ENCODE peak calls at places on chromosome 5, in eight cellular contexts. One of them, this sample, is unnamed.

GRCh38 chr5:179292681-179293080 is 52.6 kb downstream of the ADAMTS2 start:
- DNase-seq in transverse colon: no peak
- DNase-seq in nucleus accumbens: no peak
- DNase-seq in ACHN: no peak
- DNase-seq in substantia nigra: no peak
- DNase-seq in posterior cingulate gyrus: no peak
- DNase-seq in cardiac muscle cell: no peak
- DNase-seq in AG20443: no peak
- DNase-seq in this sample: no peak

GRCh38 chr5:175718401-175719108 is 60.7 kb downstream of the HRH2 start:
- DNase-seq in transverse colon: peak
- DNase-seq in nucleus accumbens: peak
- DNase-seq in ACHN: peak
- DNase-seq in substantia nigra: no peak
- DNase-seq in posterior cingulate gyrus: peak
- DNase-seq in cardiac muscle cell: peak
- DNase-seq in AG20443: no peak
- DNase-seq in this sample: no peak

GRCh38 chr5:115136294-115136693 is 33.4 kb downstream of the TRIM36 start:
- DNase-seq in transverse colon: no peak
- DNase-seq in nucleus accumbens: no peak
- DNase-seq in ACHN: no peak
- DNase-seq in substantia nigra: no peak
- DNase-seq in posterior cingulate gyrus: no peak
- DNase-seq in cardiac muscle cell: no peak
- DNase-seq in AG20443: no peak
- DNase-seq in this sample: no peak

GRCh38 chr5:139651863-139652787 is 4.0 kb downstream of the CXXC5 start:
- DNase-seq in transverse colon: peak
- DNase-seq in nucleus accumbens: peak
- DNase-seq in ACHN: peak
- DNase-seq in substantia nigra: peak
- DNase-seq in posterior cingulate gyrus: peak
- DNase-seq in cardiac muscle cell: peak
- DNase-seq in AG20443: peak
- DNase-seq in this sample: peak

GRCh38 chr5:96476654-96477053 is 43.6 kb upstream of the PCSK1 start:
- DNase-seq in transverse colon: no peak
- DNase-seq in nucleus accumbens: no peak
- DNase-seq in ACHN: no peak
- DNase-seq in substantia nigra: no peak
- DNase-seq in posterior cingulate gyrus: no peak
- DNase-seq in cardiac muscle cell: peak
- DNase-seq in AG20443: peak
- DNase-seq in this sample: no peak

GRCh38 chr5:146520731-146521130 is 4.7 kb upstream of the GPR151 start:
- DNase-seq in transverse colon: no peak
- DNase-seq in nucleus accumbens: no peak
- DNase-seq in ACHN: no peak
- DNase-seq in substantia nigra: no peak
- DNase-seq in posterior cingulate gyrus: no peak
- DNase-seq in cardiac muscle cell: no peak
- DNase-seq in AG20443: no peak
- DNase-seq in this sample: no peak

GRCh38 chr5:147193123-147193522 is 41.7 kb upstream of the STK32A start:
- DNase-seq in transverse colon: no peak
- DNase-seq in nucleus accumbens: no peak
- DNase-seq in ACHN: no peak
- DNase-seq in substantia nigra: no peak
- DNase-seq in posterior cingulate gyrus: no peak
- DNase-seq in cardiac muscle cell: no peak
- DNase-seq in AG20443: no peak
- DNase-seq in this sample: no peak

GRCh38 chr5:172142709-172143215 is 45.3 kb downstream of the STK10 start:
- DNase-seq in transverse colon: no peak
- DNase-seq in nucleus accumbens: no peak
- DNase-seq in ACHN: no peak
- DNase-seq in substantia nigra: no peak
- DNase-seq in posterior cingulate gyrus: no peak
- DNase-seq in cardiac muscle cell: peak
- DNase-seq in AG20443: no peak
- DNase-seq in this sample: no peak

GRCh38 chr5:138230261-138230660 is 17.1 kb upstream of the CDC23 start:
- DNase-seq in transverse colon: no peak
- DNase-seq in nucleus accumbens: no peak
- DNase-seq in ACHN: no peak
- DNase-seq in substantia nigra: no peak
- DNase-seq in posterior cingulate gyrus: no peak
- DNase-seq in cardiac muscle cell: peak
- DNase-seq in AG20443: peak
- DNase-seq in this sample: no peak

GRCh38 chr5:71882826-71883744 is 164.0 kb downstream of the CARTPT start:
- DNase-seq in transverse colon: no peak
- DNase-seq in nucleus accumbens: no peak
- DNase-seq in ACHN: no peak
- DNase-seq in substantia nigra: no peak
- DNase-seq in posterior cingulate gyrus: no peak
- DNase-seq in cardiac muscle cell: no peak
- DNase-seq in AG20443: peak
- DNase-seq in this sample: no peak

This sample was measured in gastrocnemius medialis.